ENCODE peak calls at places on chromosome 7, in five cellular contexts. M is cardiac muscle cell, B is MG63, R is DMS153, G is colonic mucosa. U is an unnamed sample.

GRCh38 chr7:99864041-99864440 is 12.8 kb downstream of the OR2AE1 start:
- DNase-seq in G (no peak), R (no peak), B (no peak), M (no peak), U (no peak)

GRCh38 chr7:22726849-22727792 is at the start of gene IL6:
- DNase-seq in M (peak), G (peak), B (peak), R (peak), U (peak)

GRCh38 chr7:28296571-28297483 is 115.5 kb upstream of the CREB5 start:
- DNase-seq in B (peak), G (peak), M (peak), R (peak), U (no peak)

GRCh38 chr7:30894866-30895408 is 16.7 kb upstream of the AQP1 start:
- DNase-seq in B (no peak), G (no peak), M (no peak), R (no peak), U (no peak)

GRCh38 chr7:100546129-100546867 is 7.3 kb downstream of the AGFG2 start:
- DNase-seq in G (peak), M (no peak), B (no peak), R (peak), U (no peak)

GRCh38 chr7:100132697-100133137 is 6.0 kb downstream of the MBLAC1 start:
- DNase-seq in M (peak), R (peak), G (peak), B (peak), U (peak)

GRCh38 chr7:149003018-149003417 is 25.3 kb downstream of the PDIA4 start:
- DNase-seq in B (no peak), R (no peak), M (no peak), G (no peak), U (no peak)

GRCh38 chr7:1963575-1963974 is 269.2 kb downstream of the MAD1L1 start:
- DNase-seq in B (no peak), M (no peak), G (no peak), R (no peak), U (no peak)

GRCh38 chr7:116834815-116835533 is 27.4 kb upstream of the CAPZA2 start:
- DNase-seq in M (peak), R (no peak), G (peak), B (peak), U (no peak)

GRCh38 chr7:157138424-157139141 is at the start of gene UBE3C:
- DNase-seq in M (peak), G (peak), R (peak), B (peak), U (peak)

GRCh38 chr7:24075426-24075810 is 208.6 kb upstream of the NPY start:
- DNase-seq in R (no peak), G (no peak), B (no peak), M (no peak), U (no peak)

GRCh38 chr7:141701489-141702046 is 398 bp downstream of the DENND11 start:
- DNase-seq in G (peak), B (peak), R (no peak), M (peak), U (peak)